ENCODE peak calls at places on chromosomes 12 and 14, in five cellular contexts. Z is mesendoderm, Y is IMR-90, I is neuronal stem cell, W is H9. J is an unnamed sample.

GRCh38 chr14:68109132-68109531 is 289.6 kb downstream of the RAD51B start:
- DNase-seq in Z (peak), Y (peak), I (no peak), W (no peak), J (peak)

GRCh38 chr14:99239661-99240092 is 32.3 kb downstream of the BCL11B start:
- DNase-seq in Z (no peak), Y (no peak), I (no peak), W (no peak), J (no peak)

GRCh38 chr12:78392918-78393317 is 471.7 kb upstream of the SYT1 start:
- DNase-seq in Z (no peak), Y (peak), I (no peak), W (no peak), J (peak)

GRCh38 chr14:103811189-103811588 is 36.2 kb downstream of the PPP1R13B start:
- DNase-seq in Z (no peak), Y (no peak), I (no peak), W (no peak), J (no peak)

GRCh38 chr12:60714141-60714900 is 1118.5 kb downstream of the SLC16A7 start:
- DNase-seq in Z (no peak), Y (no peak), I (no peak), W (no peak), J (no peak)

GRCh38 chr12:45327823-45328383 is 112.0 kb downstream of the ANO6 start:
- DNase-seq in Z (peak), Y (peak), I (no peak), W (no peak), J (no peak)

GRCh38 chr12:87467893-87468292 is 561.3 kb downstream of the C12orf50 start:
- DNase-seq in Z (peak), Y (no peak), I (no peak), W (peak), J (no peak)

GRCh38 chr12:124680863-124681778 is 113.7 kb upstream of the NCOR2 start:
- DNase-seq in Z (peak), Y (peak), I (peak), W (peak), J (peak)

GRCh38 chr12:27969011-27969900 is 3.3 kb downstream of the PTHLH start:
- DNase-seq in Z (peak), Y (peak), I (no peak), W (peak), J (peak)

GRCh38 chr14:78974691-78975090 is 804.5 kb downstream of the NRXN3 start:
- DNase-seq in Z (no peak), Y (peak), I (no peak), W (no peak), J (peak)

GRCh38 chr12:64806593-64806992 is 17.9 kb upstream of the TBC1D30 start:
- DNase-seq in Z (no peak), Y (peak), I (no peak), W (no peak), J (peak)

GRCh38 chr12:117012189-117012805 is 86.9 kb downstream of the TESC start:
- DNase-seq in Z (no peak), Y (peak), I (no peak), W (no peak), J (peak)

GRCh38 chr12:105228966-105229365 is 7.0 kb downstream of the APPL2 start:
- DNase-seq in Z (no peak), Y (no peak), I (no peak), W (no peak), J (no peak)

GRCh38 chr12:3680919-3681594 is 71.9 kb downstream of the CRACR2A start:
- DNase-seq in Z (no peak), Y (no peak), I (no peak), W (no peak), J (no peak)

GRCh38 chr12:107336705-107337104 is 243.4 kb upstream of the CRY1 start:
- DNase-seq in Z (no peak), Y (no peak), I (no peak), W (no peak), J (no peak)

GRCh38 chr12:116320839-116321238 is 43.3 kb upstream of the MED13L start:
- DNase-seq in Z (no peak), Y (peak), I (no peak), W (no peak), J (no peak)

GRCh38 chr14:70886421-70887206 is 20.6 kb upstream of the PCNX1 start:
- DNase-seq in Z (peak), Y (no peak), I (no peak), W (no peak), J (peak)

GRCh38 chr14:24262821-24263733 is at the start of gene TGM1:
- DNase-seq in Z (peak), Y (no peak), I (no peak), W (no peak), J (no peak)

GRCh38 chr12:114443607-114444421 is 37.9 kb upstream of the TBX5 start:
- DNase-seq in Z (no peak), Y (no peak), I (no peak), W (peak), J (no peak)

GRCh38 chr14:97539884-97540283 is 742.7 kb downstream of the VRK1 start:
- DNase-seq in Z (no peak), Y (no peak), I (no peak), W (no peak), J (no peak)

GRCh38 chr12:54217774-54218221 is 29.0 kb upstream of the SMUG1 start:
- DNase-seq in Z (peak), Y (no peak), I (no peak), W (peak), J (no peak)

GRCh38 chr14:79356040-79356439 is 855.3 kb downstream of the DIO2 start:
- DNase-seq in Z (peak), Y (peak), I (peak), W (no peak), J (peak)

GRCh38 chr12:13002301-13003097 is 2.4 kb upstream of the HEBP1 start:
- DNase-seq in Z (no peak), Y (peak), I (no peak), W (no peak), J (peak)

GRCh38 chr12:111741235-111741812 is 25.4 kb upstream of the ALDH2 start:
- DNase-seq in Z (no peak), Y (peak), I (no peak), W (no peak), J (no peak)

GRCh38 chr12:66210840-66211239 is 21.8 kb downstream of the IRAK3 start:
- DNase-seq in Z (no peak), Y (no peak), I (no peak), W (no peak), J (no peak)

GRCh38 chr12:130764073-130764472 is 48.0 kb upstream of the RIMBP2 start:
- DNase-seq in Z (peak), Y (peak), I (no peak), W (no peak), J (peak)

GRCh38 chr14:103401223-103402214 is 16.3 kb downstream of the MARK3 start:
- DNase-seq in Z (peak), Y (peak), I (no peak), W (no peak), J (peak)

GRCh38 chr12:116202433-116202832 is 75.1 kb downstream of the MED13L start:
- DNase-seq in Z (peak), Y (no peak), I (no peak), W (no peak), J (peak)

GRCh38 chr14:72758993-72759392 is 134.9 kb downstream of the DPF3 start:
- DNase-seq in Z (no peak), Y (no peak), I (no peak), W (no peak), J (no peak)

GRCh38 chr12:13537623-13538022 is 341.1 kb downstream of the EMP1 start:
- DNase-seq in Z (no peak), Y (no peak), I (no peak), W (no peak), J (no peak)

GRCh38 chr12:86772688-86773087 is 516.5 kb upstream of the MGAT4C start:
- DNase-seq in Z (peak), Y (peak), I (no peak), W (no peak), J (no peak)

GRCh38 chr14:34368971-34369665 is 92.9 kb downstream of the SPTSSA start:
- DNase-seq in Z (no peak), Y (no peak), I (no peak), W (no peak), J (no peak)

GRCh38 chr14:52052289-52052943 is 16.4 kb downstream of the NID2 start:
- DNase-seq in Z (no peak), Y (peak), I (no peak), W (no peak), J (peak)

GRCh38 chr14:60643443-60644402 is 5.6 kb downstream of the SIX1 start:
- DNase-seq in Z (peak), Y (peak), I (peak), W (peak), J (no peak)

GRCh38 chr12:98137278-98137677 is 378.1 kb upstream of the TMPO start:
- DNase-seq in Z (no peak), Y (no peak), I (no peak), W (no peak), J (no peak)

GRCh38 chr12:32893008-32893407 is 3.6 kb downstream of the PKP2 start:
- DNase-seq in Z (peak), Y (no peak), I (no peak), W (no peak), J (peak)

GRCh38 chr14:105150368-105151111 is 18.0 kb downstream of the JAG2 start:
- DNase-seq in Z (no peak), Y (no peak), I (no peak), W (no peak), J (no peak)

GRCh38 chr14:64971890-64972785 is at the start of gene RAB15:
- DNase-seq in Z (no peak), Y (peak), I (no peak), W (no peak), J (peak)

GRCh38 chr12:96198970-96199369 is 4.8 kb downstream of the ELK3 start:
- DNase-seq in Z (no peak), Y (peak), I (no peak), W (no peak), J (peak)
- H2BK120ac ChIP-seq in Z (no peak), Y (peak), I (no peak), W (no peak), J (no peak)

GRCh38 chr14:75720828-75721227 is 59.8 kb downstream of the TTLL5 start:
- DNase-seq in Z (no peak), Y (no peak), I (no peak), W (no peak), J (peak)
- H2BK120ac ChIP-seq in Z (no peak), Y (no peak), I (no peak), W (no peak), J (no peak)

DNA sequence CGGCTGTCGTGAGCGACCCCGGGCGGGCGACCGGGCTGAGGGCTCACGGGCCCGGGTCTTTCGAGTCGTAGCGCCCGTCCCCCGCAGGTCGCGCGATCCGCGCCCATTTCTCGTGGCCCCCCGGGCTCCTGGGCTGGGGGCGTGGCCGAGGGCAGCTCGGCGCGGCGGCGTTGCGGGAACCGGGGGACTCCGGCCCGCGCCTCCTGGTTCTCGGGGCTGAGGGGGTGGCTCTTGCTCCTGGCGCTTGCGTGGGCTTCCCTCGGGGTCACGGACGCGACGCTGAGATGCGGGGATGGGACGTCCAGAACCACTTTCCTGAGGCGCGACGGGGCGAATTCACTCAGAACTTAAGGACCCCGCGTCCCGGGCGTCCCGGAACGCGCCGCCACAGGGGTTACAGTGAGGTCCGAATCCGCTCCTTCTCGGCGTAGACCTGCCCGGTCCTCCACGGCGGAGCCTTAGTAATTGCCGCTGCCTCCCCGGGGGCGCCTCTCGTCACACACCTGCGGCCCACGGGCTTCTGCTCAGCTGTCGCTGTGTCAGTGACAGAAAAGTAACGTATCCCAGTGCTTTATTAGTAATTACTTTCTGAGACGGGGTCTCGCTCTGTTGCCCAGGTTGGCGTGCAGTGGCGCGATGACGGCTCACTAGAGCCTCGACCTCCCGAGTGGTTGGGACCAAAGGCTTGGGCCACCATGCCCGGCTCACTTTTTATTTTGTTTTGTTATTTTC is 606 bp downstream of the EP400 start:
- DNase-seq in Z (peak), Y (no peak), I (no peak), W (no peak), J (peak)
- H2BK120ac ChIP-seq in Z (no peak), Y (no peak), I (peak), W (no peak), J (peak)

GRCh38 chr12:57430117-57430930 is 519 bp downstream of the R3HDM2 start:
- DNase-seq in Z (peak), Y (peak), I (peak), W (peak), J (peak)

GRCh38 chr12:57435288-57435687 is 704 bp downstream of the INHBC start:
- DNase-seq in Z (no peak), Y (no peak), I (no peak), W (no peak), J (no peak)

GRCh38 chr12:57430931-57431566 is at the start of gene R3HDM2:
- DNase-seq in Z (peak), Y (peak), I (peak), W (peak), J (peak)

GRCh38 chr12:57433370-57433769 is 1.2 kb upstream of the INHBC start:
- DNase-seq in Z (no peak), Y (no peak), I (no peak), W (no peak), J (no peak)

DNA sequence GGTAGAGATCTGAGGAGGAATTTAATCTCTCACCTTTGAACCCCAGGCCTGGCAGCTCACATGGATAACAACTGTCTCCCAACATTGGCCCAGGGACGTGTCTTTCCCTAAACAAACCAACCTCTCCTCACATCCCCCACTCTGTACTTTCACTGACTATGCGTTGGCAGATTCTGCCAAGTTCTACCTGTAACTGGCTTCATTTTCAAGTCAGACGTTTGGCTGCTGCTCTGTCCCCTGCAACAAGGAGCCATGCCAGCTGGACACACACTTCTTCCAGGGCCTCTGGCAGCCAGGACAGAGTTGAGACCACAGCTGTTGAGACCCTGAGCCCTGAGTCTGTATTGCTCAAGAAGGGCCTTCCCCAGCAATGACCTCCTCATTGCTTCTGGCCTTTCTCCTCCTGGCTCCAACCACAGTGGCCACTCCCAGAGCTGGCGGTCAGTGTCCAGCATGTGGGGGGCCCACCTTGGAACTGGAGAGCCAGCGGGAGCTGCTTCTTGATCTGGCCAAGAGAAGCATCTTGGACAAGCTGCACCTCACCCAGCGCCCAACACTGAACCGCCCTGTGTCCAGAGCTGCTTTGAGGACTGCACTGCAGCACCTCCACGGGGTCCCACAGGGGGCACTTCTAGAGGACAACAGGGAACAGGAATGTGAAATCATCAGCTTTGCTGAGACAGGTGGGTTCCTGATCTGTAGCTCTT is at the start of gene INHBC:
- DNase-seq in Z (no peak), Y (no peak), I (no peak), W (no peak), J (peak)
- H2BK120ac ChIP-seq in Z (no peak), Y (no peak), I (no peak), W (no peak), J (no peak)

DNA sequence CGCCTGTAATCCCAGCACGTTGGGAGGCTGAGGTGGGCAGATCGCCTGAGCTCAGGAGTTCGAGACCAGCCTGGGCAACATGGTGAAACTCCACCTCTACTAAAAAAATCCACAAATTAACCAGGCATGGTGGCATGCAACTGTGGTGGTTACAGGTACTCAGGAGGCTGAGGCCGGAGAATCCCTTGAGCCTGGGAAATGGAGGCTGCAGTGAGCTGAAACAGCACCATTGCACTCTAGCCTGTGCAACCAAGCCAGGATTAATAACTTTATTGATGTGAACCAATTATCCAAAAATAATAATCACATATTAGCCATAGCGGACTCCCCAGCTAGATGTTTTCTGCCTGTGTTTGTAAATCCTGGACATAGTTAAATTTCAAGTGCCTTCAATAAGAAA is 1.8 kb upstream of the NUDT4 start:
- DNase-seq in Z (no peak), Y (no peak), I (no peak), W (no peak), J (no peak)
- H2BK120ac ChIP-seq in Z (no peak), Y (no peak), I (no peak), W (no peak), J (no peak)

GRCh38 chr12:2003676-2004112 is 563 bp downstream of the DCP1B start:
- DNase-seq in Z (no peak), Y (peak), I (no peak), W (no peak), J (no peak)
- H2BK120ac ChIP-seq in Z (no peak), Y (peak), I (no peak), W (no peak), J (no peak)

GRCh38 chr14:95482967-95483842 is 33.2 kb downstream of the SYNE3 start:
- DNase-seq in Z (peak), Y (peak), I (no peak), W (no peak), J (peak)
- H2BK120ac ChIP-seq in Z (no peak), Y (peak), I (no peak), W (no peak), J (peak)

DNA sequence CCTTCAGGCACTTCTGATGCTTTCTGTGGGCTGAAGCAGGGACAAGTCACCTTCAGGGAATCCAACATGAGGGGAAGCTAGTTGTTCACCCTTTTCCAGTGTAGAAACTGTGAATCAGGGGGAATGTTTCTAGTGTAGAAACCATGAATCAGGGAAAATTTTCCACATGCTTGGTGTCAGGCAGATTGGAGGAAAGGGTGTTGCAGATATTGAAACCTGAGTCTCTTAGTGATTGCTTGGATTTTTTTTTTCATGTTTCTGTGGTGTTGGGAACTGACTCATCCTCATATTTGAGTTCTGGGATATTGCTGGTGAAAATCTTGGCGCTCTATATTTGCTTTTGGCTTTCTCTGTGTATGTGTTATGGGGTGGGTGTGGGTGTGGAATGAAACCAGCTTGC is 144.5 kb upstream of the FBXO33 start:
- DNase-seq in Z (no peak), Y (no peak), I (no peak), W (no peak), J (peak)
- H2BK120ac ChIP-seq in Z (no peak), Y (no peak), I (no peak), W (no peak), J (no peak)

GRCh38 chr12:59329457-59329856 is 266.4 kb upstream of the SLC16A7 start:
- DNase-seq in Z (no peak), Y (no peak), I (no peak), W (no peak), J (no peak)
- H2BK120ac ChIP-seq in Z (peak), Y (no peak), I (no peak), W (no peak), J (no peak)

J was measured in mesenchymal stem cell.